ENCODE peak calls at places on chromosomes 5 and 9, in four cellular contexts. One of them, this sample, is unnamed.
A peak's percentile ranks its signal among the peaks of the same experiment; 100 is the strongest.

GRCh38 chr5:34967540-34967939 is 38.2 kb downstream of the DNAJC21 start:
- DNase-seq in transverse colon: no peak
- DNase-seq in K562: no peak
- DNase-seq in sigmoid colon: no peak
- DNase-seq in this sample: no peak

GRCh38 chr9:122121931-122122330 is 28.8 kb upstream of the TTLL11 start:
- DNase-seq in transverse colon: no peak
- DNase-seq in K562: no peak
- DNase-seq in sigmoid colon: no peak
- DNase-seq in this sample: no peak

GRCh38 chr5:103120607-103121200 is 603 bp downstream of the PPIP5K2 start:
- DNase-seq in K562: peak; percentile 60
- DNase-seq in sigmoid colon: no peak
- DNase-seq in transverse colon: peak; percentile 21
- DNase-seq in this sample: peak; percentile 4

GRCh38 chr9:124590886-124591641 is 83.9 kb upstream of the NR5A1 start:
- DNase-seq in K562: no peak
- DNase-seq in transverse colon: peak; percentile 39
- DNase-seq in sigmoid colon: no peak
- DNase-seq in this sample: no peak

GRCh38 chr9:91395553-91396470 is 27.8 kb downstream of the NFIL3 start:
- DNase-seq in K562: no peak
- DNase-seq in sigmoid colon: no peak
- DNase-seq in transverse colon: no peak
- DNase-seq in this sample: no peak

GRCh38 chr9:87542180-87542579 is 44.5 kb downstream of the DAPK1 start:
- DNase-seq in transverse colon: no peak
- DNase-seq in sigmoid colon: no peak
- DNase-seq in K562: no peak
- DNase-seq in this sample: no peak

GRCh38 chr5:66958984-66959641 is 237.5 kb downstream of the CD180 start:
- DNase-seq in K562: no peak
- DNase-seq in sigmoid colon: peak; percentile 69
- DNase-seq in transverse colon: no peak
- DNase-seq in this sample: no peak

GRCh38 chr9:108142142-108142503 is 652.6 kb upstream of the KLF4 start:
- DNase-seq in sigmoid colon: no peak
- DNase-seq in transverse colon: no peak
- DNase-seq in K562: no peak
- DNase-seq in this sample: no peak

GRCh38 chr5:172410160-172410559 is 44.2 kb downstream of the SH3PXD2B start:
- DNase-seq in transverse colon: no peak
- DNase-seq in sigmoid colon: no peak
- DNase-seq in K562: no peak
- DNase-seq in this sample: no peak

GRCh38 chr5:67901816-67902496 is 313.6 kb upstream of the PIK3R1 start:
- DNase-seq in K562: no peak
- DNase-seq in transverse colon: no peak
- DNase-seq in sigmoid colon: no peak
- DNase-seq in this sample: no peak

GRCh38 chr9:27701664-27702063 is 128.4 kb upstream of the C9orf72 start:
- DNase-seq in K562: no peak
- DNase-seq in sigmoid colon: no peak
- DNase-seq in transverse colon: peak; percentile 18
- DNase-seq in this sample: no peak

GRCh38 chr9:70382709-70383605 is 31.5 kb downstream of the KLF9 start:
- DNase-seq in transverse colon: no peak
- DNase-seq in sigmoid colon: no peak
- DNase-seq in K562: no peak
- DNase-seq in this sample: no peak

GRCh38 chr5:7396169-7397004 is 449 bp downstream of the ADCY2 start:
- DNase-seq in sigmoid colon: no peak
- DNase-seq in transverse colon: no peak
- DNase-seq in K562: no peak
- DNase-seq in this sample: no peak

GRCh38 chr9:37453827-37454226 is 11.4 kb downstream of the ZBTB5 start:
- DNase-seq in K562: no peak
- DNase-seq in sigmoid colon: no peak
- DNase-seq in transverse colon: no peak
- DNase-seq in this sample: peak; percentile 19

GRCh38 chr5:84573017-84573712 is 188.5 kb upstream of the EDIL3 start:
- DNase-seq in transverse colon: no peak
- DNase-seq in sigmoid colon: no peak
- DNase-seq in K562: no peak
- DNase-seq in this sample: no peak

GRCh38 chr9:134301387-134302129 is 24.7 kb upstream of the RXRA start:
- DNase-seq in K562: no peak
- DNase-seq in transverse colon: no peak
- DNase-seq in sigmoid colon: no peak
- DNase-seq in this sample: no peak

GRCh38 chr9:36298566-36298965 is 40.3 kb upstream of the GNE start:
- DNase-seq in K562: no peak
- DNase-seq in transverse colon: no peak
- DNase-seq in sigmoid colon: no peak
- DNase-seq in this sample: no peak

GRCh38 chr5:178380541-178381074 is 148.0 kb upstream of the PHYKPL start:
- DNase-seq in sigmoid colon: no peak
- DNase-seq in K562: no peak
- DNase-seq in transverse colon: no peak
- DNase-seq in this sample: no peak

GRCh38 chr5:80414113-80414512 is 6.2 kb downstream of the ZFYVE16 start:
- DNase-seq in sigmoid colon: no peak
- DNase-seq in K562: no peak
- DNase-seq in transverse colon: no peak
- DNase-seq in this sample: no peak

GRCh38 chr9:129567842-129568559 is 52.9 kb downstream of the C9orf50 start:
- DNase-seq in transverse colon: no peak
- DNase-seq in sigmoid colon: no peak
- DNase-seq in K562: peak; percentile 76
- DNase-seq in this sample: no peak

GRCh38 chr9:109382585-109382984 is 61.7 kb upstream of the EPB41L4B start:
- DNase-seq in sigmoid colon: no peak
- DNase-seq in K562: no peak
- DNase-seq in transverse colon: no peak
- DNase-seq in this sample: no peak

GRCh38 chr5:98768160-98769005 is 5.1 kb upstream of the RGMB start:
- DNase-seq in transverse colon: peak; percentile 61
- DNase-seq in K562: peak; percentile 29
- DNase-seq in sigmoid colon: no peak
- DNase-seq in this sample: no peak

GRCh38 chr5:175336781-175337180 is 107.2 kb downstream of the DRD1 start:
- DNase-seq in sigmoid colon: no peak
- DNase-seq in transverse colon: no peak
- DNase-seq in K562: no peak
- DNase-seq in this sample: no peak

GRCh38 chr9:82354260-82354659 is 365.7 kb downstream of the SPATA31D1 start:
- DNase-seq in K562: no peak
- DNase-seq in sigmoid colon: no peak
- DNase-seq in transverse colon: no peak
- DNase-seq in this sample: no peak

GRCh38 chr9:115531410-115532130 is 413.6 kb upstream of the TNC start:
- DNase-seq in K562: no peak
- DNase-seq in transverse colon: no peak
- DNase-seq in sigmoid colon: no peak
- DNase-seq in this sample: no peak

GRCh38 chr5:174736351-174736721 is 12.0 kb downstream of the MSX2 start:
- DNase-seq in sigmoid colon: no peak
- DNase-seq in transverse colon: no peak
- DNase-seq in K562: no peak
- DNase-seq in this sample: no peak

GRCh38 chr9:109064963-109065701 is 51.8 kb upstream of the CTNNAL1 start:
- DNase-seq in transverse colon: no peak
- DNase-seq in sigmoid colon: no peak
- DNase-seq in K562: no peak
- DNase-seq in this sample: no peak

GRCh38 chr5:54150841-54151240 is 159.5 kb downstream of the ARL15 start:
- DNase-seq in sigmoid colon: no peak
- DNase-seq in transverse colon: no peak
- DNase-seq in K562: no peak
- DNase-seq in this sample: no peak

GRCh38 chr9:109683521-109683920 is 96.5 kb upstream of the PALM2AKAP2 start:
- DNase-seq in transverse colon: no peak
- DNase-seq in K562: no peak
- DNase-seq in sigmoid colon: no peak
- DNase-seq in this sample: no peak

GRCh38 chr9:135611142-135611874 is 28.0 kb downstream of the GLT6D1 start:
- DNase-seq in sigmoid colon: peak; percentile 42
- DNase-seq in K562: no peak
- DNase-seq in transverse colon: no peak
- DNase-seq in this sample: peak; percentile 2

GRCh38 chr9:95516736-95517558 is at the start of gene PTCH1:
- DNase-seq in sigmoid colon: peak; percentile 79
- DNase-seq in K562: peak; percentile 78
- DNase-seq in transverse colon: peak; percentile 67
- DNase-seq in this sample: peak; percentile 69

GRCh38 chr5:157561105-157561504 is 14.5 kb downstream of the ADAM19 start:
- DNase-seq in transverse colon: no peak
- DNase-seq in sigmoid colon: no peak
- DNase-seq in K562: no peak
- DNase-seq in this sample: no peak

GRCh38 chr5:157301066-157301465 is 35.1 kb downstream of the CYFIP2 start:
- DNase-seq in sigmoid colon: no peak
- DNase-seq in K562: no peak
- DNase-seq in transverse colon: no peak
- DNase-seq in this sample: no peak

GRCh38 chr9:104912606-104913005 is 15.3 kb downstream of the ABCA1 start:
- DNase-seq in sigmoid colon: no peak
- DNase-seq in K562: no peak
- DNase-seq in transverse colon: no peak
- DNase-seq in this sample: no peak
- H3K4me1 ChIP-seq in sigmoid colon: peaks cover 97% of the 10 kb centered on the region
- H3K4me1 ChIP-seq in K562: no peaks in the 10 kb centered on the region
- H3K4me1 ChIP-seq in transverse colon: peaks cover 26% of the 10 kb centered on the region
- H3K4me1 ChIP-seq in this sample: no peaks in the 10 kb centered on the region

GRCh38 chr5:505946-506555 is 18.2 kb downstream of the SLC9A3 start:
- DNase-seq in sigmoid colon: no peak
- DNase-seq in transverse colon: peak; percentile 51
- DNase-seq in K562: no peak
- DNase-seq in this sample: no peak
- TF ChIP-seq POLR2A in sigmoid colon: no peak
- TF ChIP-seq POLR2A in transverse colon: no peak
- TF ChIP-seq POLR2A in K562: no peak
- TF ChIP-seq POLR2A in this sample: no peak

DNA sequence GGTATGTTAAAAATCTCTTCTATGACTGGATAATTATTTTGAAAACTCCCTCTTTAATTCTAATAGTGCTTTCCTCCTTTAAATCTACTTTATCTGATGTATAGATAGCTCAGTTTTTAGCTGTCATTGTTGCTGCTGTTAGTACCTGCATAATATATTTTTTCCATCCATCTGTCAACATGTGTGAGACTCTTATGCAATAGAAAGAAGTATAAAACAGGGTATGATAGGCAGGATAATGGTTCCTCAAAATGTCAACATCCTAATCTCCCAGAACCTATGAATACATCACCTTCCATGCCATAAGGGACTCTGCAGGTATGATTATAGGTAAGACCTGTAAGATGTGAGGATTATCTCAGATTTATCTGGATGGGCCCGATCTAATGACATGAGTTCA is 136.9 kb upstream of the LHFPL2 start:
- DNase-seq in sigmoid colon: no peak
- DNase-seq in K562: no peak
- DNase-seq in transverse colon: no peak
- DNase-seq in this sample: no peak
- TF ChIP-seq POLR2AphosphoS5 in sigmoid colon: no peak
- TF ChIP-seq POLR2AphosphoS5 in K562: no peak
- TF ChIP-seq POLR2AphosphoS5 in transverse colon: no peak
- TF ChIP-seq POLR2AphosphoS5 in this sample: no peak

GRCh38 chr9:93091056-93091452 is 5.0 kb upstream of the CARD19 start:
- DNase-seq in transverse colon: no peak
- DNase-seq in K562: no peak
- DNase-seq in sigmoid colon: peak; percentile 35
- DNase-seq in this sample: no peak
- H3K4me1 ChIP-seq in transverse colon: peaks cover 4% of the 10 kb centered on the region
- H3K4me1 ChIP-seq in K562: peaks cover 31% of the 10 kb centered on the region
- H3K4me1 ChIP-seq in sigmoid colon: peaks cover 17% of the 10 kb centered on the region
- H3K4me1 ChIP-seq in this sample: no peaks in the 10 kb centered on the region

GRCh38 chr5:150785950-150786349 is 7.4 kb downstream of the SMIM3 start:
- DNase-seq in sigmoid colon: no peak
- DNase-seq in transverse colon: no peak
- DNase-seq in K562: no peak
- DNase-seq in this sample: no peak

GRCh38 chr5:150781706-150782614 is 3.4 kb downstream of the SMIM3 start:
- DNase-seq in sigmoid colon: peak; percentile 96
- DNase-seq in K562: no peak
- DNase-seq in transverse colon: peak; percentile 51
- DNase-seq in this sample: peak; percentile 54

GRCh38 chr5:150782850-150783249 is 4.3 kb downstream of the SMIM3 start:
- DNase-seq in K562: no peak
- DNase-seq in transverse colon: no peak
- DNase-seq in sigmoid colon: no peak
- DNase-seq in this sample: no peak

GRCh38 chr5:150780816-150781221 is 2.3 kb downstream of the SMIM3 start:
- DNase-seq in transverse colon: peak; percentile 81
- DNase-seq in K562: no peak
- DNase-seq in sigmoid colon: no peak
- DNase-seq in this sample: peak; percentile 15

DNA sequence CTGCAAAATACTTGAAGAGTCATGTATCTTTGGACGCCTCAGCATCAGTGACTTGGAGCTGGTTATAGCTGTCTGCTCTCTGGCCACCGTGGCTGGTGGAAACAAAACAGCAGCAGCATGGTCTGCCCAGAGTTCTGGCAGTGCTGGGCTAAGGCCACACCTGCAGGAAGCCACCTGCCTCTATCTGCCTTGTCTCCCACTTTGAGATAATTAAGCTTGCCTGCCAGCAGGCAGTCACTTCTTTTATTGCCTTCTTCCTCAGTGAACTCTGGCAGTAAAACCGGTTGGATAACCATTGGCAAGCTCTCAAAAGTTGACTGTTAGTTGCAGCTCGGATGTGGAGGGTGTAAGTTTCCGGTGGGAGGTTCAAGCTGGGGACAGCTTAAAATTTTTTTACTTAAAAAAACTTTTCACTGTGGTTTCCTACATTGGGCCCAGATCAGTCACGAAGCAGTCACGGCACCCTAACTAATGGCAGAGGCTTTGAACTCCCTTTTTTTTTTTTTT is 4.9 kb downstream of the SMIM3 start:
- DNase-seq in sigmoid colon: peak; percentile 89
- DNase-seq in transverse colon: peak; percentile 78
- DNase-seq in K562: no peak
- DNase-seq in this sample: peak; percentile 92
- TF ChIP-seq POLR2A in sigmoid colon: no peak
- TF ChIP-seq POLR2A in transverse colon: peak; percentile 36
- TF ChIP-seq POLR2A in K562: no peak
- TF ChIP-seq POLR2A in this sample: no peak

GRCh38 chr9:127919253-127919815 is 2.5 kb upstream of the ST6GALNAC4 start:
- DNase-seq in K562: peak; percentile 84
- DNase-seq in transverse colon: peak; percentile 86
- DNase-seq in sigmoid colon: peak; percentile 96
- DNase-seq in this sample: peak; percentile 30
- TF ChIP-seq POLR2AphosphoS5 in K562: no peak
- TF ChIP-seq POLR2AphosphoS5 in transverse colon: peak; percentile 45
- TF ChIP-seq POLR2AphosphoS5 in sigmoid colon: peak; percentile 10
- TF ChIP-seq POLR2AphosphoS5 in this sample: peak; percentile 50

This sample was measured in prostate gland.